ENCODE peak calls at places on chromosomes 5 and 9, in eight cellular contexts. N is RCC 7860; G is glomerular endothelial cell; K is kidney; C is HepG2; J is amniotic stem cell; A is stimulated activated CD4-positive, alpha-beta T cell treated with anti-CD3 and anti-CD28 coated beads, TNF-alpha, amount 100 ng/mL, for 4 hours; Q is T-helper 2 cell. B is an unnamed sample.

GRCh38 chr5:149517461-149518122 is 33.6 kb downstream of the CSNK1A1 start:
- DNase-seq in N (no peak), G (no peak), K (no peak), C (no peak), J (no peak), A (no peak), Q (no peak), B (no peak)

GRCh38 chr9:95089916-95090791 is 227.4 kb downstream of the FANCC start:
- DNase-seq in N (no peak), G (no peak), K (peak), C (no peak), J (no peak), A (no peak), Q (no peak), B (no peak)

GRCh38 chr5:159641371-159642039 is 274.8 kb upstream of the ADRA1B start:
- DNase-seq in N (no peak), G (no peak), K (no peak), C (no peak), J (no peak), A (no peak), Q (no peak), B (no peak)

GRCh38 chr5:137751869-137752491 is 2.2 kb downstream of the HNRNPA0 start:
- DNase-seq in N (peak), G (no peak), K (no peak), C (peak), J (peak), A (no peak), Q (peak), B (no peak)

GRCh38 chr9:136024696-136025316 is 63.6 kb upstream of the UBAC1 start:
- DNase-seq in N (no peak), G (no peak), K (no peak), C (no peak), J (no peak), A (no peak), Q (no peak), B (no peak)

GRCh38 chr5:134245692-134246091 is 19.8 kb upstream of the PPP2CA start:
- DNase-seq in N (no peak), G (no peak), K (no peak), C (no peak), J (no peak), A (no peak), Q (no peak), B (no peak)

GRCh38 chr5:140596364-140596763 is 31.7 kb downstream of the SLC35A4 start:
- DNase-seq in N (no peak), G (no peak), K (no peak), C (no peak), J (no peak), A (no peak), Q (no peak), B (no peak)

GRCh38 chr5:142743677-142744441 is 26.3 kb upstream of the ARHGAP26 start:
- DNase-seq in N (no peak), G (peak), K (no peak), C (no peak), J (no peak), A (no peak), Q (no peak), B (no peak)

GRCh38 chr9:6567140-6567591 is 78.4 kb downstream of the GLDC start:
- DNase-seq in N (peak), G (no peak), K (no peak), C (no peak), J (peak), A (no peak), Q (no peak), B (no peak)

GRCh38 chr9:124652203-124652992 is 118.7 kb downstream of the NR6A1 start:
- DNase-seq in N (peak), G (no peak), K (no peak), C (no peak), J (peak), A (no peak), Q (no peak), B (no peak)

GRCh38 chr9:126508928-126509327 is 104.8 kb upstream of the LMX1B start:
- DNase-seq in N (no peak), G (no peak), K (peak), C (no peak), J (no peak), A (no peak), Q (no peak), B (no peak)

GRCh38 chr5:169923988-169924387 is 56.3 kb downstream of the INSYN2B start:
- DNase-seq in N (no peak), G (no peak), K (no peak), C (no peak), J (no peak), A (no peak), Q (no peak), B (no peak)

GRCh38 chr5:174737335-174737734 is 13.0 kb downstream of the MSX2 start:
- DNase-seq in N (no peak), G (no peak), K (no peak), C (no peak), J (no peak), A (no peak), Q (no peak), B (no peak)

GRCh38 chr5:133229931-133230664 is 178.3 kb downstream of the HSPA4 start:
- DNase-seq in N (no peak), G (no peak), K (no peak), C (no peak), J (no peak), A (no peak), Q (no peak), B (no peak)

GRCh38 chr5:157865844-157866243 is 6.9 kb upstream of the CLINT1 start:
- DNase-seq in N (no peak), G (no peak), K (no peak), C (peak), J (peak), A (no peak), Q (no peak), B (no peak)

B was measured in chondrocyte.